ENCODE peak calls at places on chromosome 2, in ten cellular contexts. U is spleen, B is stomach, H is K562, W is Panc1, S is HCT116, M is transverse colon, Y is breast epithelium, V is HL-60, C is GM23338. X is an unnamed sample.

GRCh38 chr2:23803965-23804542 is 122.9 kb downstream of the ATAD2B start:
- DNase-seq in B (peak), C (peak), Y (no peak), V (no peak), U (no peak), W (no peak), S (no peak), M (peak), H (peak), X (no peak)

GRCh38 chr2:23221236-23221635 is 163.7 kb upstream of the KLHL29 start:
- DNase-seq in H (no peak), V (no peak), B (no peak), S (no peak), W (no peak), M (no peak), C (no peak), U (no peak), Y (no peak), X (no peak)

GRCh38 chr2:160911258-160911657 is 249.0 kb upstream of the TANK start:
- DNase-seq in V (no peak), W (no peak), M (no peak), B (no peak), S (no peak), H (no peak), C (no peak), U (no peak), Y (no peak), X (no peak)

GRCh38 chr2:173415663-173416469 is 61.2 kb downstream of the CDCA7 start:
- DNase-seq in H (no peak), B (no peak), Y (no peak), W (no peak), M (no peak), C (peak), V (no peak), U (no peak), S (no peak), X (no peak)

GRCh38 chr2:120955427-120955826 is 219.8 kb downstream of the GLI2 start:
- DNase-seq in W (no peak), H (no peak), U (no peak), C (no peak), B (no peak), S (no peak), V (no peak), Y (no peak), M (no peak), X (no peak)

GRCh38 chr2:120994301-120994700 is 258.6 kb downstream of the GLI2 start:
- DNase-seq in B (no peak), C (no peak), M (no peak), V (no peak), U (peak), W (no peak), H (no peak), Y (no peak), S (no peak), X (no peak)

GRCh38 chr2:146079216-146079615 is 1559.3 kb upstream of the ZEB2 start:
- DNase-seq in B (no peak), H (no peak), W (no peak), Y (no peak), U (no peak), C (no peak), M (no peak), S (no peak), V (no peak), X (no peak)

GRCh38 chr2:127623388-127624320 is 22.3 kb upstream of the GPR17 start:
- DNase-seq in B (no peak), U (peak), S (no peak), H (no peak), C (no peak), Y (no peak), W (no peak), M (peak), V (no peak), X (peak)

GRCh38 chr2:96977631-96978195 is 8.7 kb downstream of the FAM178B start:
- DNase-seq in W (peak), V (no peak), Y (no peak), C (peak), U (no peak), B (no peak), H (no peak), M (no peak), S (peak), X (no peak)

GRCh38 chr2:46082531-46083485 is 214.4 kb upstream of the EPAS1 start:
- DNase-seq in C (no peak), B (no peak), S (no peak), V (peak), M (peak), Y (no peak), U (no peak), H (no peak), W (no peak), X (no peak)

GRCh38 chr2:19617251-19617650 is 258.8 kb upstream of the OSR1 start:
- DNase-seq in U (no peak), S (no peak), C (no peak), W (no peak), V (no peak), H (no peak), B (no peak), Y (no peak), M (no peak), X (no peak)

GRCh38 chr2:7661532-7661931 is 744.3 kb downstream of the RNF144A start:
- DNase-seq in M (no peak), B (no peak), C (no peak), V (no peak), H (no peak), W (no peak), U (no peak), S (no peak), Y (no peak), X (no peak)

GRCh38 chr2:233992481-233993217 is 57.9 kb upstream of the SPP2 start:
- DNase-seq in U (no peak), B (no peak), M (no peak), W (no peak), S (no peak), Y (no peak), C (no peak), V (no peak), H (no peak), X (no peak)

GRCh38 chr2:80303825-80304521 is 579 bp downstream of the LRRTM1 start:
- DNase-seq in U (no peak), B (no peak), M (no peak), Y (no peak), W (no peak), S (no peak), V (no peak), C (peak), H (no peak), X (no peak)
- H3K4me3 ChIP-seq in U (peak), B (peak), M (peak), Y (peak), W (no peak), S (no peak), V (no peak), C (peak), H (peak), X (peak)

GRCh38 chr2:191014653-191015020 is 666 bp upstream of the STAT1 start:
- DNase-seq in Y (no peak), U (no peak), M (no peak), B (no peak), V (no peak), C (no peak), W (no peak), S (no peak), H (no peak), X (no peak)
- TF ChIP-seq POLR2AphosphoS5 in Y (no peak), U (no peak), M (no peak), B (no peak), V (no peak), C (no peak), W (no peak), S (no peak), H (no peak), X (no peak)

GRCh38 chr2:208183937-208184336 is 5.9 kb downstream of the C2orf80 start:
- DNase-seq in C (peak), S (no peak), B (no peak), V (no peak), U (no peak), W (no peak), Y (no peak), M (no peak), H (no peak), X (no peak)

GRCh38 chr2:208186465-208186864 is 3.4 kb downstream of the C2orf80 start:
- DNase-seq in B (no peak), S (no peak), U (no peak), V (no peak), Y (no peak), C (peak), W (no peak), H (no peak), M (no peak), X (no peak)

GRCh38 chr2:208186921-208187320 is 2.9 kb downstream of the C2orf80 start:
- DNase-seq in B (no peak), H (no peak), S (no peak), V (no peak), U (no peak), M (no peak), Y (no peak), C (peak), W (no peak), X (no peak)

GRCh38 chr2:208182835-208183234 is 7.0 kb downstream of the C2orf80 start:
- DNase-seq in V (no peak), C (no peak), S (no peak), H (no peak), Y (no peak), B (no peak), U (no peak), W (no peak), M (no peak), X (no peak)

DNA sequence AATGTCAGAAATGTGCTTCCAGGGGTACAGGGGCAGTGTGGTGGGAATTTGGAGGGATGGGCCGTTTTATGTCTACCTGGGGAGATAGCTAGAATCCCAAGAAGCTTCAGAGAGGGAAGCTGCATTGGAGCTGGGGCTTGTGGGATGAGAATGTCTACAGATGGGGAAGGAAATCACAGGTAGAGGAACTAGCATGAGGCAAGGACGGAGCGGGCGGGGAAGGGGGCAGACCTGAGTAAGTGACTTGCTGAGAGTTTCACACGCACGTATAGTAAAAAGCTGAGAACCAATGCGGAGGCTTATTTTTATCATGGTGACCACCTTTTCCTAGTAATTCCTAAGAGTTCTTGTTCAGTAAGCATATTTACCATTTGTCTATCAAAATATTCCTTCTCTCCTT is 6.3 kb downstream of the C2orf80 start:
- DNase-seq in S (no peak), V (no peak), B (no peak), H (no peak), M (no peak), U (peak), C (peak), W (no peak), Y (no peak), X (no peak)
- H3K4me3 ChIP-seq in S (no peak), V (no peak), B (no peak), H (no peak), M (no peak), U (peak), C (peak), W (no peak), Y (no peak), X (no peak)

GRCh38 chr2:230441188-230441897 is 25.3 kb downstream of the SP100 start:
- DNase-seq in V (no peak), W (no peak), B (no peak), U (peak), S (no peak), Y (peak), H (no peak), C (no peak), M (peak), X (no peak)
- TF ChIP-seq POLR2AphosphoS5 in V (no peak), W (no peak), B (no peak), U (no peak), S (no peak), Y (no peak), H (no peak), C (no peak), M (no peak), X (peak)